ENCODE peak calls at places on chromosome 18, in eight cellular contexts. One of them, this sample, is unnamed.

GRCh38 chr18:37805773-37806380 is 240.3 kb upstream of the CELF4 start:
- DNase-seq in frontal cortex: no peak
- DNase-seq in 8988T: no peak
- DNase-seq in GM10248: no peak
- DNase-seq in heart right ventricle: no peak
- DNase-seq in Caco-2: no peak
- DNase-seq in amygdala: no peak
- DNase-seq in naive thymus-derived CD8-positive, alpha-beta T cell: no peak
- DNase-seq in this sample: no peak

GRCh38 chr18:9643549-9643948 is 29.2 kb upstream of the PPP4R1 start:
- DNase-seq in 8988T: peak; percentile 38
- DNase-seq in amygdala: no peak
- DNase-seq in naive thymus-derived CD8-positive, alpha-beta T cell: no peak
- DNase-seq in GM10248: no peak
- DNase-seq in frontal cortex: no peak
- DNase-seq in Caco-2: peak; percentile 76
- DNase-seq in heart right ventricle: no peak
- DNase-seq in this sample: no peak

GRCh38 chr18:376307-376706 is 108.5 kb upstream of the THOC1 start:
- DNase-seq in amygdala: no peak
- DNase-seq in GM10248: no peak
- DNase-seq in naive thymus-derived CD8-positive, alpha-beta T cell: no peak
- DNase-seq in 8988T: no peak
- DNase-seq in heart right ventricle: no peak
- DNase-seq in Caco-2: no peak
- DNase-seq in frontal cortex: no peak
- DNase-seq in this sample: no peak

GRCh38 chr18:7452331-7452730 is 114.8 kb upstream of the PTPRM start:
- DNase-seq in heart right ventricle: peak; percentile 31
- DNase-seq in frontal cortex: no peak
- DNase-seq in Caco-2: no peak
- DNase-seq in GM10248: peak; percentile 22
- DNase-seq in 8988T: peak; percentile 69
- DNase-seq in amygdala: no peak
- DNase-seq in naive thymus-derived CD8-positive, alpha-beta T cell: no peak
- DNase-seq in this sample: peak; percentile 78

GRCh38 chr18:8756571-8756970 is 51.2 kb downstream of the MTCL1 start:
- DNase-seq in amygdala: no peak
- DNase-seq in GM10248: no peak
- DNase-seq in Caco-2: no peak
- DNase-seq in heart right ventricle: no peak
- DNase-seq in naive thymus-derived CD8-positive, alpha-beta T cell: no peak
- DNase-seq in 8988T: no peak
- DNase-seq in frontal cortex: no peak
- DNase-seq in this sample: no peak

GRCh38 chr18:49024808-49025361 is 74.1 kb upstream of the SMAD7 start:
- DNase-seq in Caco-2: no peak
- DNase-seq in naive thymus-derived CD8-positive, alpha-beta T cell: no peak
- DNase-seq in GM10248: no peak
- DNase-seq in frontal cortex: no peak
- DNase-seq in heart right ventricle: no peak
- DNase-seq in amygdala: no peak
- DNase-seq in 8988T: no peak
- DNase-seq in this sample: peak; percentile 66

GRCh38 chr18:44098551-44099098 is 582.1 kb upstream of the SETBP1 start:
- DNase-seq in frontal cortex: no peak
- DNase-seq in amygdala: no peak
- DNase-seq in GM10248: no peak
- DNase-seq in heart right ventricle: no peak
- DNase-seq in Caco-2: no peak
- DNase-seq in naive thymus-derived CD8-positive, alpha-beta T cell: no peak
- DNase-seq in 8988T: no peak
- DNase-seq in this sample: no peak

GRCh38 chr18:23453657-23454011 is 547 bp downstream of the RIOK3 start:
- DNase-seq in 8988T: no peak
- DNase-seq in heart right ventricle: no peak
- DNase-seq in frontal cortex: no peak
- DNase-seq in naive thymus-derived CD8-positive, alpha-beta T cell: no peak
- DNase-seq in amygdala: no peak
- DNase-seq in Caco-2: no peak
- DNase-seq in GM10248: no peak
- DNase-seq in this sample: no peak

GRCh38 chr18:31057917-31058316 is 15.4 kb upstream of the DSC3 start:
- DNase-seq in frontal cortex: no peak
- DNase-seq in amygdala: no peak
- DNase-seq in Caco-2: no peak
- DNase-seq in heart right ventricle: no peak
- DNase-seq in 8988T: no peak
- DNase-seq in naive thymus-derived CD8-positive, alpha-beta T cell: no peak
- DNase-seq in GM10248: no peak
- DNase-seq in this sample: no peak

GRCh38 chr18:2974731-2975130 is 38.2 kb downstream of the LPIN2 start:
- DNase-seq in naive thymus-derived CD8-positive, alpha-beta T cell: no peak
- DNase-seq in heart right ventricle: no peak
- DNase-seq in Caco-2: no peak
- DNase-seq in 8988T: no peak
- DNase-seq in amygdala: no peak
- DNase-seq in frontal cortex: no peak
- DNase-seq in GM10248: no peak
- DNase-seq in this sample: no peak

GRCh38 chr18:25921677-25922421 is 168.6 kb downstream of the SS18 start:
- DNase-seq in amygdala: no peak
- DNase-seq in naive thymus-derived CD8-positive, alpha-beta T cell: peak; percentile 30
- DNase-seq in frontal cortex: no peak
- DNase-seq in heart right ventricle: no peak
- DNase-seq in GM10248: peak; percentile 76
- DNase-seq in Caco-2: peak; percentile 38
- DNase-seq in 8988T: peak; percentile 32
- DNase-seq in this sample: no peak

GRCh38 chr18:23380001-23380550 is 73.0 kb upstream of the RIOK3 start:
- DNase-seq in frontal cortex: no peak
- DNase-seq in amygdala: no peak
- DNase-seq in 8988T: peak; percentile 91
- DNase-seq in GM10248: no peak
- DNase-seq in naive thymus-derived CD8-positive, alpha-beta T cell: no peak
- DNase-seq in heart right ventricle: no peak
- DNase-seq in Caco-2: no peak
- DNase-seq in this sample: no peak

GRCh38 chr18:61273533-61273932 is 59.7 kb upstream of the CDH20 start:
- DNase-seq in GM10248: no peak
- DNase-seq in frontal cortex: no peak
- DNase-seq in naive thymus-derived CD8-positive, alpha-beta T cell: no peak
- DNase-seq in Caco-2: no peak
- DNase-seq in amygdala: no peak
- DNase-seq in heart right ventricle: no peak
- DNase-seq in 8988T: no peak
- DNase-seq in this sample: no peak

GRCh38 chr18:79511671-79512301 is 116.1 kb downstream of the NFATC1 start:
- DNase-seq in naive thymus-derived CD8-positive, alpha-beta T cell: no peak
- DNase-seq in GM10248: no peak
- DNase-seq in 8988T: no peak
- DNase-seq in amygdala: no peak
- DNase-seq in Caco-2: no peak
- DNase-seq in frontal cortex: no peak
- DNase-seq in heart right ventricle: no peak
- DNase-seq in this sample: peak; percentile 80

GRCh38 chr18:62523255-62523588 is 397 bp downstream of the ZCCHC2 start:
- DNase-seq in frontal cortex: no peak
- DNase-seq in Caco-2: no peak
- DNase-seq in amygdala: no peak
- DNase-seq in 8988T: no peak
- DNase-seq in naive thymus-derived CD8-positive, alpha-beta T cell: no peak
- DNase-seq in heart right ventricle: no peak
- DNase-seq in GM10248: peak; percentile 89
- DNase-seq in this sample: no peak

GRCh38 chr18:74732380-74732779 is 134.7 kb downstream of the ZNF407 start:
- DNase-seq in naive thymus-derived CD8-positive, alpha-beta T cell: no peak
- DNase-seq in GM10248: no peak
- DNase-seq in frontal cortex: no peak
- DNase-seq in heart right ventricle: no peak
- DNase-seq in Caco-2: no peak
- DNase-seq in amygdala: no peak
- DNase-seq in 8988T: no peak
- DNase-seq in this sample: no peak

This sample was measured in osteocyte.